ENCODE peak calls at places on chromosome 12, in five cellular contexts. One of them, this sample, is unnamed.

GRCh38 chr12:30448038-30448437 is 247.6 kb downstream of the IPO8 start:
- DNase-seq in mesenchymal stem cell: peak; percentile 51
- DNase-seq in trophoblast cell: no peak
- DNase-seq in H9: no peak
- DNase-seq in H1: no peak
- DNase-seq in this sample: no peak

GRCh38 chr12:3651585-3652424 is 101.1 kb downstream of the CRACR2A start:
- DNase-seq in mesenchymal stem cell: no peak
- DNase-seq in trophoblast cell: no peak
- DNase-seq in H9: no peak
- DNase-seq in H1: no peak
- DNase-seq in this sample: no peak

GRCh38 chr12:25262696-25263095 is 12.0 kb upstream of the KRAS start:
- DNase-seq in mesenchymal stem cell: no peak
- DNase-seq in trophoblast cell: no peak
- DNase-seq in H9: no peak
- DNase-seq in H1: no peak
- DNase-seq in this sample: no peak

GRCh38 chr12:40157307-40157706 is 51.4 kb upstream of the SLC2A13 start:
- DNase-seq in mesenchymal stem cell: no peak
- DNase-seq in trophoblast cell: no peak
- DNase-seq in H9: no peak
- DNase-seq in H1: no peak
- DNase-seq in this sample: no peak

GRCh38 chr12:80299976-80300375 is 144.1 kb upstream of the PTPRQ start:
- DNase-seq in mesenchymal stem cell: no peak
- DNase-seq in trophoblast cell: no peak
- DNase-seq in H9: no peak
- DNase-seq in H1: no peak
- DNase-seq in this sample: no peak

GRCh38 chr12:3751151-3752095 is 1.5 kb downstream of the CRACR2A start:
- DNase-seq in mesenchymal stem cell: no peak
- DNase-seq in trophoblast cell: no peak
- DNase-seq in H9: peak; percentile 22
- DNase-seq in H1: no peak
- DNase-seq in this sample: no peak

GRCh38 chr12:107091989-107092641 is 1.2 kb downstream of the CRY1 start:
- DNase-seq in mesenchymal stem cell: peak; percentile 99
- DNase-seq in trophoblast cell: peak; percentile 94
- DNase-seq in H9: peak; percentile 73
- DNase-seq in H1: no peak
- DNase-seq in this sample: peak; percentile 70

GRCh38 chr12:53659011-53659551 is 16.8 kb downstream of the ATP5MC2 start:
- DNase-seq in mesenchymal stem cell: peak; percentile 52
- DNase-seq in trophoblast cell: no peak
- DNase-seq in H9: no peak
- DNase-seq in H1: no peak
- DNase-seq in this sample: peak; percentile 71

GRCh38 chr12:15581006-15581405 is 208.2 kb downstream of the EPS8 start:
- DNase-seq in mesenchymal stem cell: no peak
- DNase-seq in trophoblast cell: peak; percentile 10
- DNase-seq in H9: no peak
- DNase-seq in H1: no peak
- DNase-seq in this sample: no peak

GRCh38 chr12:15575797-15576560 is 213.2 kb downstream of the EPS8 start:
- DNase-seq in mesenchymal stem cell: no peak
- DNase-seq in trophoblast cell: no peak
- DNase-seq in H9: no peak
- DNase-seq in H1: no peak
- DNase-seq in this sample: no peak

GRCh38 chr12:15583804-15584203 is 205.4 kb downstream of the EPS8 start:
- DNase-seq in mesenchymal stem cell: no peak
- DNase-seq in trophoblast cell: no peak
- DNase-seq in H9: no peak
- DNase-seq in H1: no peak
- DNase-seq in this sample: no peak

GRCh38 chr12:15584366-15585041 is 204.7 kb downstream of the EPS8 start:
- DNase-seq in mesenchymal stem cell: peak; percentile 70
- DNase-seq in trophoblast cell: peak; percentile 44
- DNase-seq in H9: no peak
- DNase-seq in H1: no peak
- DNase-seq in this sample: peak; percentile 21

DNA sequence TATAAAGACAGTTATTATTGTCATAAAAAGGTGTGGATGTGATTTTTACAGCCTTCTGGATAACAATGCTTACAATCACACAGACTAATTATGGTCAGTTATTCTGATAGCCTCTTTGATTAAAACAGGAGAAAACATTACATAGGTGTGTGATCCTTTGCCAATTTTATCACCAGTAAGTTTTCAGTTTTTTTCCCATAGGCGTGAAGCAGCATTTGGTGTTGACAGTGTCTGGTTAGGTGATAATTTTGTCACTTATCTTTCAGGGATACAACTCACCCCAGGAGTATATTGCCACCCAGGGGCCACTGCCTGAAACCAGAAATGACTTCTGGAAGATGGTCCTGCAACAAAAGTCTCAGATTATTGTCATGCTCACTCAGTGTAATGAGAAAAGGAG is 208.8 kb downstream of the EPS8 start:
- DNase-seq in mesenchymal stem cell: no peak
- DNase-seq in trophoblast cell: no peak
- DNase-seq in H9: no peak
- DNase-seq in H1: no peak
- DNase-seq in this sample: no peak
- H2BK12ac ChIP-seq in mesenchymal stem cell: no peak overlapping the region
- H2BK12ac ChIP-seq in trophoblast cell: no peak overlapping the region
- H2BK12ac ChIP-seq in H9: no peak overlapping the region
- H2BK12ac ChIP-seq in H1: no peak overlapping the region
- H2BK12ac ChIP-seq in this sample: no peak overlapping the region

GRCh38 chr12:50567926-50568325 is 63.1 kb downstream of the DIP2B start:
- DNase-seq in mesenchymal stem cell: peak; percentile 59
- DNase-seq in trophoblast cell: no peak
- DNase-seq in H9: no peak
- DNase-seq in H1: no peak
- DNase-seq in this sample: no peak
- H3K27ac ChIP-seq in mesenchymal stem cell: peak overlapping the region; percentile 26
- H3K27ac ChIP-seq in trophoblast cell: peak overlapping the region; percentile 27
- H3K27ac ChIP-seq in H9: peak overlapping the region; percentile 28
- H3K27ac ChIP-seq in H1: peak overlapping the region; percentile 32
- H3K27ac ChIP-seq in this sample: peak overlapping the region; percentile 3

DNA sequence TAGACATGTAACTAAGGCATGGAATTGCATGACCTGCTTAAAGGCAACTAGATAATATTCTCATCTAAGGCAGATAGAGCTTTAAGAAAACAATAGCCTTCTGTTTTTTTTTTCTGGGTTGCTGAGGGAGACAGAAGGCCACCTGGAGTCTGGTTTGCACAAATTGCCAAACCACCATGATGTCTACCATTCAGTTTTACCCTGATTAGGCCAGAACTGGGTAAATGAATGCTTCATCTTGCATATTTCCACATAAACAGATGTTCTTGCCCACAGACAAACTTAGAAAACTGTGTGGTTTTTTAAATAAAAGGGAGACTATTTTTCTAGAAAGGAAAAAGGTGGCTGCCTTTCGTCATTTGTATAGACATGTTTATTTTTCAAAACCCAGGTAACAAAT is 278.7 kb upstream of the PRICKLE1 start:
- DNase-seq in mesenchymal stem cell: no peak
- DNase-seq in trophoblast cell: no peak
- DNase-seq in H9: no peak
- DNase-seq in H1: no peak
- DNase-seq in this sample: no peak
- H2BK12ac ChIP-seq in mesenchymal stem cell: no peak overlapping the region
- H2BK12ac ChIP-seq in trophoblast cell: no peak overlapping the region
- H2BK12ac ChIP-seq in H9: no peak overlapping the region
- H2BK12ac ChIP-seq in H1: no peak overlapping the region
- H2BK12ac ChIP-seq in this sample: no peak overlapping the region

GRCh38 chr12:7092229-7092985 is at the start of gene C1R:
- DNase-seq in mesenchymal stem cell: peak; percentile 89
- DNase-seq in trophoblast cell: peak; percentile 72
- DNase-seq in H9: peak; percentile 71
- DNase-seq in H1: no peak
- DNase-seq in this sample: peak; percentile 68
- H3K27ac ChIP-seq in mesenchymal stem cell: no peak within 1 kb of the TSS
- H3K27ac ChIP-seq in trophoblast cell: no peak within 1 kb of the TSS
- H3K27ac ChIP-seq in H9: no peak within 1 kb of the TSS
- H3K27ac ChIP-seq in H1: no peak within 1 kb of the TSS
- H3K27ac ChIP-seq in this sample: no peak within 1 kb of the TSS

GRCh38 chr12:15720299-15720698 is 68.9 kb downstream of the EPS8 start:
- DNase-seq in mesenchymal stem cell: peak; percentile 47
- DNase-seq in trophoblast cell: no peak
- DNase-seq in H9: no peak
- DNase-seq in H1: no peak
- DNase-seq in this sample: no peak
- H2BK12ac ChIP-seq in mesenchymal stem cell: no peak overlapping the region
- H2BK12ac ChIP-seq in trophoblast cell: no peak overlapping the region
- H2BK12ac ChIP-seq in H9: no peak overlapping the region
- H2BK12ac ChIP-seq in H1: no peak overlapping the region
- H2BK12ac ChIP-seq in this sample: no peak overlapping the region

DNA sequence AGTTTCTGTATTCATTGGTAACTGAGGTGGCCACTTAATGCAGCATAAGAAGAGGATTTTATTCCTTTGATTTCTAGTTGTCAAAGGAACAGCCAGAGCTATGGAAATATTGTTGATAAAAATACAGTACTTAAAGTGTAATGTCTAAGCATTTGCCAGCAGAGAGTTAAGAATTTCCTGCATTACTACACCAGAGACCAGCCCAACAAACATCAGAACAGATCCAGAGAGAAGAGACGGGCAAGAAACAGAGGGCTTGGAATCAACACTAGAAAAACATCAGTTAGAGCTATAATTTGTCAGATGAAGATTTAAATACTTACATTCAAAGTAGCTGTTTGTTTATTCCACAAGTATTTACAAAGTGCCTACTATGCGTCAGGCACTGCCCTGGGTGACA is 77.9 kb downstream of the ST8SIA1 start:
- DNase-seq in mesenchymal stem cell: peak; percentile 35
- DNase-seq in trophoblast cell: no peak
- DNase-seq in H9: no peak
- DNase-seq in H1: no peak
- DNase-seq in this sample: no peak
- H3K27ac ChIP-seq in mesenchymal stem cell: no peak overlapping the region
- H3K27ac ChIP-seq in trophoblast cell: no peak overlapping the region
- H3K27ac ChIP-seq in H9: no peak overlapping the region
- H3K27ac ChIP-seq in H1: no peak overlapping the region
- H3K27ac ChIP-seq in this sample: no peak overlapping the region